ENCODE peak calls at places on chromosomes 13 and 19, in nine cellular contexts. O is A549, K is upper lobe of left lung, V is sigmoid colon, A is transverse colon, N is tibial nerve, U is ovary, T is suprapubic skin, S is esophagus muscularis mucosa. J is an unnamed sample.
A peak's percentile ranks its signal among the peaks of the same experiment; 100 is the strongest.

GRCh38 chr13:112245959-112246358 is 130.2 kb upstream of the SPACA7 start:
- DNase-seq in O (no peak), K (no peak), V (peak; percentile 50), A (no peak), N (no peak), U (no peak), T (peak; percentile 63), S (peak; percentile 80), J (no peak)

GRCh38 chr13:63433546-63434150 is 2018.0 kb upstream of the PCDH20 start:
- DNase-seq in O (no peak), K (no peak), V (no peak), A (no peak), N (no peak), U (no peak), T (no peak), S (no peak), J (no peak)

GRCh38 chr13:68046900-68047299 is 816.8 kb upstream of the PCDH9 start:
- DNase-seq in O (no peak), K (no peak), V (no peak), A (no peak), N (no peak), U (no peak), T (no peak), S (no peak), J (no peak)

GRCh38 chr13:67094952-67095351 is 135.2 kb downstream of the PCDH9 start:
- DNase-seq in O (no peak), K (no peak), V (no peak), A (no peak), N (no peak), U (no peak), T (no peak), S (no peak), J (no peak)

GRCh38 chr13:90918551-90918950 is 428.9 kb upstream of the MIR17HG start:
- DNase-seq in O (no peak), K (no peak), V (no peak), A (no peak), N (no peak), U (no peak), T (no peak), S (no peak), J (no peak)

GRCh38 chr13:92896842-92897241 is 329.8 kb upstream of the GPC6 start:
- DNase-seq in O (no peak), K (no peak), V (no peak), A (no peak), N (no peak), U (no peak), T (no peak), S (no peak), J (no peak)

GRCh38 chr19:51327066-51327985 is 14.6 kb downstream of the VSIG10L start:
- DNase-seq in O (peak; percentile 88), K (peak; percentile 41), V (no peak), A (peak; percentile 43), N (no peak), U (no peak), T (no peak), S (no peak), J (peak; percentile 28)

GRCh38 chr19:35549174-35549788 is 3.9 kb downstream of the TMEM147 start:
- DNase-seq in O (peak; percentile 96), K (peak; percentile 55), V (no peak), A (peak; percentile 56), N (peak; percentile 33), U (peak; percentile 44), T (no peak), S (no peak), J (peak; percentile 63)

GRCh38 chr19:44753932-44754742 is 5.6 kb downstream of the BCL3 start:
- DNase-seq in O (peak; percentile 82), K (peak; percentile 98), V (peak; percentile 97), A (peak; percentile 98), N (peak; percentile 89), U (peak; percentile 92), T (peak; percentile 97), S (peak; percentile 99), J (peak; percentile 96)

DNA sequence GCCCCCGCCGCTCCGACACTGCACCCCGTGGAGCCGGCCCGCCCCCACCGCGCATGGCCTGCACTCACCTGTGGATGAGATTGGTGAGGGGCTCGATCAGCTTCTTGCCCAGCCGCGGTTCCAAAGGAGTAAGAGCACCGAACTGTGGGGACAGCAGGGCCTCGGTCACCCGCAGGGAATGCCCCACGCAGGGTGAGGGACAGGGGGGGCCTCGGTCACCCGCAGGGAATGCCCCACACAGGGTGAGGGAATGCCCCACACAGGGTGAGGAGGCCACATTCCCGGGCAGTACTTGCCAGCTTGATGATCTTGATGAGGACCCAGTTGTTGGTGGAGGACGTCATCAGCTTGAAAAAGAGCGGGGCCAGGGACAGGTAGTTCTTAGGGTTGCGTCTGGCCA is 22.3 kb downstream of the AP3D1 start:
- DNase-seq in O (no peak), K (no peak), V (no peak), A (no peak), N (no peak), U (no peak), T (no peak), S (no peak), J (no peak)
- TF ChIP-seq EP300 in O (no peak), K (no peak), V (no peak), A (no peak), N (no peak), U (no peak), T (no peak), S (no peak), J (no peak)

GRCh38 chr13:97339019-97339988 is 94.7 kb upstream of the RAP2A start:
- DNase-seq in O (no peak), K (peak; percentile 36), V (peak; percentile 91), A (peak; percentile 41), N (peak; percentile 36), U (peak; percentile 78), T (no peak), S (no peak), J (peak; percentile 29)
- H3K4me3 ChIP-seq in O (no peak overlapping the region), K (no peak overlapping the region), V (no peak overlapping the region), A (no peak overlapping the region), N (no peak overlapping the region), U (no peak overlapping the region), T (no peak overlapping the region), S (peak overlapping the region; percentile 19), J (no peak overlapping the region)

DNA sequence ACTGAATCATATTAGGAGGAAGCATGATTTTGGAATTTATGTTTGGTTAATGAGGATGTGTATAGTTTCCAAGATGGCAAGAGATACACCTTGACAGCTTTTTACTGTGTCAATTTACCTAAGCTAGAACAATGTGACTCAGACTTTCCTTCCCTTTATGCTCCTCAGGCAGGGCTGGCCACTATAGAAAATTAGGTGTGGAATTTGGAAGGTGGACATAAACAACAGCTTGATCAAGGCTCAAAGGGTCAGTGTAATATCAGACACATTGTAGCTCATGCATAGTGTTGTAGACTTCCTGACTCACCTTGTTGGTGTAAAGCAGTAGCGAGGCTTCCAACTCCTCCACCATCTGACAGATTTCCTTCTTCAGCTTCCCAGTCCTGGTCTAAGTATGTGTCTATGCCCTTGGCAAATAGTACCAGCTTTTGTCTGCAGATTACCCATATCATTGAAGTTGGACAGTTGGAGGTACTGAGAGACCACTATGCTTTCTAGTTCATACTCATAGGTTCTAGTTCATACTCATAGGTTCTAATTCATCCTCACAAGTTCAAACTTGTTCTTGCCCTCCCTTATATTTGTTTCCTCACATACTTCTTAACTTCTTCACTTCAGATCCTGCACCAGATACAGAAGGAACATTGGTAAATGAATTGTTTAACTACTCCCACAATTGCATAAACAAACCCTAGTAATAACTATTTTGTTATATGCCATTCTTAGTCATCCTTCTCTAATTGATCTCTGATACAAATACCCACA is 172.3 kb downstream of the SLITRK1 start:
- DNase-seq in O (no peak), K (no peak), V (no peak), A (no peak), N (no peak), U (no peak), T (no peak), S (no peak), J (no peak)
- TF ChIP-seq CTCF in O (no peak), K (no peak), V (no peak), A (no peak), N (no peak), U (no peak), T (no peak), S (no peak), J (no peak)

GRCh38 chr19:10871711-10872550 is 578 bp downstream of the CARM1 start:
- DNase-seq in O (no peak), K (peak; percentile 31), V (peak; percentile 83), A (peak; percentile 44), N (no peak), U (peak; percentile 79), T (no peak), S (no peak), J (peak; percentile 41)
- TF ChIP-seq EP300 in O (no peak), K (no peak), V (no peak), A (no peak), N (no peak), U (no peak), T (no peak), S (no peak), J (no peak)

DNA sequence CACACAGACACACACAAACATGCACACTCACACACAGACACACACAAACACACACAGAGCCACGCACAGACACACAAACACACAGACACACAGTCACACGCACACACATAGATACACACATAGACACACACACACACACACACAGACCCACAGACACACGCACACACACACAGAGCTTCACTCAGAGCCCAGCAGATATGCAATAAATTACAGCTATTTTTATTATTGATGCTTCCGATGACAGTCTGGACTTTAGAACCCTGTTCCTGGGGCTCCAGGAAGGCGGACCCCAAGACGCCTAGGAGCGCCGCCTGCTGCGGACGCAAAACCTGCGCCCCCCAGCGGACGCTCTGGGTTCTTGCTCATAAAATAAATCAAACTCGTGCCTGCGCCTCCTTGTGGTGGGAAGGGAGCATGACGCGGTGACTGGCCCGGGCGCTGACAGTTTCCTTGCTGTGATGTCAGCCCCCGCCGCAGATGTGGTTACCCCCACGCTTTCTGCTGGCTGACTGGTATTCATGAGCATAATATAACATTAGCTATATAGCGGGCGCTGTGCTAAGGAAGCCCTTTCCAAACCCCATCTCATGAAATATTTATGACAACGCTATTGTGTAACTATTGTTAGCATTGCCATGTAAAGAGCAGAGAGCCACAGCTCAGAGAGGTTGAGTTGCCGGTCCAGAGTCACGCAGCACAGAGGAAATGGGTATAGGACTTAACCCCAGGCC is 64.4 kb upstream of the TM9SF2 start:
- DNase-seq in O (peak; percentile 42), K (peak; percentile 92), V (peak; percentile 91), A (peak; percentile 90), N (peak; percentile 88), U (peak; percentile 87), T (peak; percentile 94), S (peak; percentile 98), J (peak; percentile 91)
- H3K4me3 ChIP-seq in O (peak overlapping the region; percentile 32), K (no peak overlapping the region), V (no peak overlapping the region), A (no peak overlapping the region), N (no peak overlapping the region), U (no peak overlapping the region), T (no peak overlapping the region), S (no peak overlapping the region), J (no peak overlapping the region)

DNA sequence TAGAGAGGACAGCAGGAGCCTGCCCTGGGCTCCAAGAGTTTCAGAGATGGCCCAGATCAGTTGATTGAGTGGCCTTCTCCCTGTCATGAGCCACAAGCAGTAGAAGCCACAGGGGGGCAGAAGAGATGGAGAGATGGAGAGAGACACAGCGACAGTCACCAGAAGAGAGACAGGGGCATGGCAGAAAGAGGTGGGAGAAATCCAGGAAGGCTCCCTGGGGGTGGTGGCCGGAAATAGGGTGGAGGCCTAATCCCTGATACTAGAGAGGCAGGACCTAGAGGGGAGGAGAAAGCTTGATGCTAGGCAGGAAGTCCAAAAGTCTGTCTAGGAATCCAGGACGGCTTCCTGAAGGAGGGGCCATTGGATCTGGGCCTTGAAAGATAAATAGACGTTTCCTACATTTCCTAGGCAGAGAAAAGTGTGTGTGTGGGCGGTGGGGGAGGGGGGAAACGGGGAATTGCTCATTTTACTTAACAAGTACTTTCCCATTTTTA is 9.6 kb upstream of the TPM4 start:
- DNase-seq in O (no peak), K (peak; percentile 60), V (no peak), A (peak; percentile 81), N (no peak), U (no peak), T (no peak), S (no peak), J (peak; percentile 49)
- TF ChIP-seq CTCF in O (peak; percentile 30), K (peak; percentile 63), V (peak; percentile 30), A (peak; percentile 62), N (peak; percentile 7), U (no peak), T (peak; percentile 6), S (peak; percentile 39), J (peak; percentile 47)